ENCODE peak calls at places on chromosome 18, in five cellular contexts. G is uterus, H is T-helper 2 cell, O is GM12878, X is T-helper 9 cell. Y is an unnamed sample.

GRCh38 chr18:35515460-35516130 is 17.8 kb upstream of the INO80C start:
- DNase-seq in G (no peak), H (no peak), O (no peak), X (no peak), Y (no peak)

GRCh38 chr18:59300676-59301285 is 17.7 kb downstream of the CPLX4 start:
- DNase-seq in G (no peak), H (no peak), O (no peak), X (no peak), Y (no peak)

GRCh38 chr18:50042611-50043010 is 152.3 kb downstream of the MYO5B start:
- DNase-seq in G (no peak), H (no peak), O (no peak), X (no peak), Y (no peak)

GRCh38 chr18:79637181-79637920 is 42.3 kb upstream of the CTDP1 start:
- DNase-seq in G (no peak), H (no peak), O (no peak), X (no peak), Y (no peak)

GRCh38 chr18:39959839-39960238 is 1995.2 kb upstream of the PIK3C3 start:
- DNase-seq in G (no peak), H (no peak), O (no peak), X (no peak), Y (no peak)

GRCh38 chr18:42574871-42575270 is 540.6 kb downstream of the RIT2 start:
- DNase-seq in G (no peak), H (no peak), O (no peak), X (no peak), Y (no peak)

GRCh38 chr18:61702007-61702406 is 190.8 kb downstream of the RNF152 start:
- DNase-seq in G (no peak), H (no peak), O (no peak), X (no peak), Y (peak)

GRCh38 chr18:73408434-73408833 is 540.6 kb upstream of the NETO1 start:
- DNase-seq in G (no peak), H (no peak), O (no peak), X (no peak), Y (no peak)

GRCh38 chr18:25349926-25350560 is 1.9 kb downstream of the ZNF521 start:
- DNase-seq in G (peak), H (no peak), O (no peak), X (no peak), Y (peak)

GRCh38 chr18:77071711-77072292 is 60.8 kb downstream of the MBP start:
- DNase-seq in G (peak), H (peak), O (no peak), X (peak), Y (peak)

Y was measured in dermis blood vessel endothelial cell.